ENCODE peak calls at places on chromosomes 11 and 22, in eight cellular contexts. T is epithelial cell of esophagus, Y is nucleus accumbens, K is amniotic epithelial cell, D is neural crest cell, U is colonic mucosa, C is NAMALWA, E is PC-9. M is an unnamed sample.

GRCh38 chr22:23072911-23073491 is 2.7 kb downstream of the GNAZ start:
- DNase-seq in T (peak; percentile 32), K (no peak), U (no peak), D (no peak), E (no peak), C (no peak), Y (no peak), M (no peak)

GRCh38 chr11:46119352-46120216 is 1.7 kb downstream of the PHF21A start:
- DNase-seq in D (peak; percentile 53), U (peak; percentile 60), T (peak; percentile 68), Y (peak; percentile 29), E (peak; percentile 35), C (peak; percentile 89), K (peak; percentile 84), M (peak; percentile 29)

GRCh38 chr11:8068605-8069221 is 12.3 kb upstream of the TUB start:
- DNase-seq in Y (no peak), T (no peak), U (no peak), K (peak; percentile 97), E (peak; percentile 73), C (no peak), D (no peak), M (peak; percentile 16)

GRCh38 chr11:101127348-101127698 is 2.3 kb downstream of the PGR start:
- DNase-seq in Y (no peak), K (no peak), E (no peak), D (peak; percentile 9), T (no peak), C (no peak), U (no peak), M (no peak)

GRCh38 chr11:71355266-71355665 is 92.9 kb downstream of the DHCR7 start:
- DNase-seq in T (peak; percentile 8), K (no peak), U (no peak), E (no peak), C (no peak), Y (no peak), D (no peak), M (no peak)

GRCh38 chr22:33270596-33270995 is 212.4 kb upstream of the SYN3 start:
- DNase-seq in E (no peak), D (no peak), K (no peak), T (no peak), Y (no peak), U (no peak), C (peak; percentile 36), M (no peak)

GRCh38 chr11:69630009-69630870 is 10.7 kb upstream of the CCND1 start:
- DNase-seq in K (no peak), Y (no peak), E (no peak), U (no peak), T (no peak), D (no peak), C (peak; percentile 56), M (no peak)

GRCh38 chr11:27213232-27213660 is 149.8 kb downstream of the CCDC34 start:
- DNase-seq in K (peak; percentile 69), Y (no peak), E (no peak), D (no peak), T (peak; percentile 86), U (peak; percentile 13), C (no peak), M (peak; percentile 60)

GRCh38 chr22:24133187-24133965 is 47.9 kb upstream of the SUSD2 start:
- DNase-seq in Y (no peak), E (no peak), U (no peak), K (peak; percentile 37), T (no peak), D (no peak), C (no peak), M (no peak)

GRCh38 chr11:19753451-19754041 is 40.9 kb downstream of the NAV2 start:
- DNase-seq in C (no peak), U (peak; percentile 36), Y (no peak), E (peak; percentile 78), T (peak; percentile 27), K (no peak), D (no peak), M (no peak)

GRCh38 chr11:46392421-46393230 is 1.1 kb upstream of the CHRM4 start:
- DNase-seq in U (peak; percentile 85), Y (peak; percentile 75), C (peak; percentile 56), T (peak; percentile 81), D (peak; percentile 85), K (peak; percentile 70), E (peak; percentile 86), M (peak; percentile 87)

GRCh38 chr11:2526808-2527381 is 82.1 kb downstream of the KCNQ1 start:
- DNase-seq in D (no peak), C (peak; percentile 86), E (no peak), U (peak; percentile 87), T (no peak), K (no peak), Y (no peak), M (no peak)

GRCh38 chr22:19879248-19879575 is 24.5 kb upstream of the GNB1L start:
- DNase-seq in K (no peak), Y (no peak), C (no peak), E (no peak), T (no peak), U (no peak), D (no peak), M (no peak)

GRCh38 chr22:33000342-33001280 is 57.6 kb downstream of the SYN3 start:
- DNase-seq in E (peak; percentile 60), Y (peak; percentile 39), K (peak; percentile 6), T (peak; percentile 68), D (peak; percentile 81), C (peak; percentile 57), U (peak; percentile 34), M (peak; percentile 17)

GRCh38 chr11:29166306-29166705 is 850.5 kb downstream of the KCNA4 start:
- DNase-seq in D (no peak), U (no peak), T (no peak), Y (no peak), E (no peak), K (no peak), C (no peak), M (no peak)

GRCh38 chr11:107598225-107599139 is 7.5 kb downstream of the ELMOD1 start:
- DNase-seq in E (peak; percentile 18), K (no peak), C (peak; percentile 56), Y (no peak), T (peak; percentile 34), U (no peak), D (no peak), M (no peak)

GRCh38 chr11:13316528-13316961 is 39.0 kb downstream of the BMAL1 start:
- DNase-seq in D (no peak), U (no peak), T (peak; percentile 45), E (no peak), Y (no peak), C (no peak), K (peak; percentile 39), M (peak; percentile 36)

GRCh38 chr22:46687045-46687444 is 51.0 kb downstream of the CERK start:
- DNase-seq in T (no peak), C (no peak), K (no peak), D (no peak), E (no peak), U (no peak), Y (no peak), M (no peak)

M was measured in RWPE1.